ENCODE peak calls at places on chromosomes 13 and 19, in seven cellular contexts. R is K562, B is GM12878, V is SK-N-SH, K is H1, I is GM12892, W is HepG2. G is an unnamed sample.
A peak's percentile ranks its signal among the peaks of the same experiment; 100 is the strongest.

GRCh38 chr19:54138777-54139256 is 1.3 kb downstream of the CNOT3 start:
- DNase-seq in I (no peak), V (no peak), K (no peak), R (no peak), B (no peak), W (no peak), G (no peak)

GRCh38 chr13:96027496-96027895 is 25.7 kb downstream of the UGGT2 start:
- DNase-seq in I (no peak), W (no peak), K (no peak), R (no peak), B (no peak), V (no peak), G (no peak)

GRCh38 chr19:13726323-13726722 is 38.0 kb upstream of the MRI1 start:
- DNase-seq in K (no peak), B (no peak), I (no peak), W (no peak), V (no peak), R (no peak), G (no peak)

GRCh38 chr19:40190891-40191835 is at the start of gene MAP3K10:
- DNase-seq in K (peak; percentile 82), V (peak; percentile 95), R (peak; percentile 88), I (peak; percentile 86), W (peak; percentile 53), B (peak; percentile 12), G (peak; percentile 90)

GRCh38 chr19:50912102-50912599 is 956 bp upstream of the KLK4 start:
- DNase-seq in R (no peak), W (no peak), K (peak; percentile 49), B (no peak), V (no peak), I (no peak), G (no peak)

GRCh38 chr13:47332149-47332548 is 435.3 kb upstream of the HTR2A start:
- DNase-seq in B (no peak), I (no peak), R (no peak), K (no peak), W (no peak), V (no peak), G (no peak)

GRCh38 chr19:35483089-35483488 is 7.2 kb downstream of the KRTDAP start:
- DNase-seq in R (no peak), B (no peak), V (no peak), I (no peak), W (no peak), K (no peak), G (no peak)

GRCh38 chr13:71493189-71493588 is 373.8 kb downstream of the DACH1 start:
- DNase-seq in K (no peak), R (no peak), I (no peak), V (no peak), B (no peak), W (no peak), G (no peak)

GRCh38 chr13:102978168-102978567 is 88.0 kb downstream of the SLC10A2 start:
- DNase-seq in R (no peak), K (no peak), I (no peak), W (no peak), B (no peak), V (no peak), G (no peak)

GRCh38 chr19:36054733-36055686 is at the start of gene WDR62:
- DNase-seq in B (peak; percentile 4), K (peak; percentile 96), R (peak; percentile 95), V (peak; percentile 96), W (peak; percentile 85), I (peak; percentile 97), G (peak; percentile 97)

GRCh38 chr13:48551329-48551728 is 18.4 kb upstream of the RCBTB2 start:
- DNase-seq in V (no peak), B (no peak), K (no peak), W (no peak), I (no peak), R (no peak), G (no peak)

GRCh38 chr13:99361197-99361596 is 54.0 kb upstream of the GPR183 start:
- DNase-seq in K (no peak), V (no peak), R (no peak), I (no peak), B (no peak), W (no peak), G (no peak)

GRCh38 chr13:23615677-23616076 is 45.5 kb downstream of the TNFRSF19 start:
- DNase-seq in V (no peak), W (peak; percentile 96), K (no peak), R (no peak), B (no peak), I (no peak), G (no peak)

GRCh38 chr19:35613574-35613973 is 1.0 kb downstream of the HAUS5 start:
- DNase-seq in K (no peak), V (peak; percentile 9), W (no peak), B (no peak), R (no peak), I (no peak), G (no peak)

GRCh38 chr13:19059016-19059780 is 122.4 kb downstream of the TUBA3C start:
- DNase-seq in B (no peak), W (no peak), K (no peak), V (no peak), R (no peak), I (no peak), G (no peak)

GRCh38 chr19:38970664-38971532 is 4.6 kb downstream of the FBXO17 start:
- DNase-seq in V (no peak), K (no peak), B (no peak), R (no peak), I (no peak), W (no peak), G (no peak)

GRCh38 chr19:51002542-51003311 is 1.3 kb upstream of the KLK8 start:
- DNase-seq in R (peak; percentile 98), V (peak; percentile 41), I (no peak), W (no peak), K (peak; percentile 83), B (no peak), G (no peak)

GRCh38 chr19:18896421-18896841 is 473 bp upstream of the CERS1 start:
- DNase-seq in W (no peak), R (no peak), B (no peak), K (peak; percentile 69), I (no peak), V (peak; percentile 62), G (no peak)

GRCh38 chr19:17719730-17720486 is 628 bp downstream of the MAP1S start:
- DNase-seq in I (no peak), V (peak; percentile 79), W (no peak), K (no peak), B (no peak), R (peak; percentile 66), G (no peak)

GRCh38 chr19:43691755-43692154 is 21.8 kb upstream of the PLAUR start:
- DNase-seq in K (no peak), W (no peak), I (no peak), V (no peak), R (no peak), B (no peak), G (no peak)

GRCh38 chr13:36959438-36960116 is 39.5 kb upstream of the SMAD9 start:
- DNase-seq in B (no peak), R (no peak), K (no peak), W (no peak), V (no peak), I (no peak), G (no peak)

GRCh38 chr19:53865918-53866696 is 1.6 kb upstream of the MYADM start:
- DNase-seq in W (peak; percentile 68), I (peak; percentile 58), K (peak; percentile 83), B (no peak), R (peak; percentile 46), V (peak; percentile 87), G (no peak)

DNA sequence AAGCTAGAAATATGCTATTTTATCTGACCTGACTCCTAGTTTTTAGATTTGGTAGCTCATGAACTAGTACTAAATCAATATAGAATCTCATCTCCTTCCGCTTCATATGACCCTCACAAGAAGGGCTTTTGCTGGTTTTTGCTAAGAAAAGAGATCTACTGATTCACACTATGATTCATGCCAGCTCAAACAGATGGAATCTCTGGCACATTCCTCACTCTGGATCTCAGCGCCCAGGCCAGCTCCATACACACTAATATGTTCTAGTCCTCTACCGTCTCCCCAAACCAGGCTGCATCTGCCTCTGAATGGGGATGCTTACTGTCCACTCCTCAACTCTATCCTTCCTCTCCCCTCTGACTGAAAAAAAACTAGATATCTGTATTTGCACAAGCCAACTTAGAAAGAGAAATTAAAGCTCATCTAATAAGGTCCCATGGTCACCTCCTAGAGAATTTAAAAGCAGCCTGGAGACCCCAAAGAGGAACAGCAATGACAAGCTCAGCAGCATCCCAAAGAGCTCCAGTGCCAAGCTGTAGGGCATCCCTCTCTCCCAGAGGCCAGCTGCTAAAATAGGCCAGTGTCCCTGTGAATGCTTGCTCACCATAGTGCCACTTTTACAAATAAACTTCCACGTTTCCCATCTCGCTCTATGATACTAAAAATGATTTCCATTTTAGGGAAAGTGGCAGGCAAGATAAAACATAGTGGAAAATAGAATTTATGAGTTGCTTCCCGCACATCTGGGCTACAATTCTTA is 74.9 kb downstream of the LHFPL6 start:
- DNase-seq in I (no peak), R (no peak), V (peak; percentile 10), B (no peak), W (no peak), K (no peak), G (no peak)
- TF ChIP-seq TAF1 in I (no peak), R (no peak), V (no peak), B (no peak), W (no peak), K (no peak), G (no peak)

GRCh38 chr19:5290336-5291262 is 50.0 kb downstream of the PTPRS start:
- DNase-seq in V (peak; percentile 26), R (peak; percentile 47), B (no peak), K (no peak), W (no peak), I (no peak), G (no peak)
- TF ChIP-seq TAF1 in V (no peak), R (no peak), B (no peak), K (no peak), W (no peak), I (no peak), G (no peak)

GRCh38 chr19:57664269-57665127 is 4.2 kb upstream of the ZSCAN4 start:
- DNase-seq in W (peak; percentile 39), I (no peak), B (no peak), V (peak; percentile 89), R (peak; percentile 58), K (peak; percentile 83), G (peak; percentile 15)
- TF ChIP-seq TAF1 in W (peak; percentile 46), I (no peak), B (no peak), V (no peak), R (no peak), K (peak; percentile 65), G (no peak)

GRCh38 chr13:64446372-64446771 is 2783.8 kb downstream of the PCDH9 start:
- DNase-seq in B (no peak), V (peak; percentile 7), R (no peak), W (no peak), K (no peak), I (no peak), G (no peak)
- TF ChIP-seq TAF1 in B (no peak), V (no peak), R (no peak), W (no peak), K (no peak), I (no peak), G (no peak)

GRCh38 chr13:104485571-104485970 is 1419.4 kb upstream of the SLC10A2 start:
- DNase-seq in W (no peak), R (no peak), B (no peak), I (no peak), K (no peak), V (no peak), G (no peak)
- TF ChIP-seq TAF1 in W (no peak), R (no peak), B (no peak), I (no peak), K (no peak), V (no peak), G (no peak)